ENCODE peak calls at places on chromosomes 2 and 18, in six cellular contexts. T, X, I, J, R and E are unnamed samples.

GRCh38 chr18:70301667-70302066 is 12.8 kb downstream of the SOCS6 start:
- DNase-seq in X (no peak), T (no peak), J (no peak), R (no peak), I (no peak), E (no peak)

GRCh38 chr2:1170711-1171110 is 220.1 kb downstream of the SNTG2 start:
- DNase-seq in I (no peak), X (no peak), R (no peak), T (no peak), J (no peak), E (no peak)

GRCh38 chr2:45890819-45891218 is 239.3 kb downstream of the PRKCE start:
- DNase-seq in X (peak; percentile 23), R (no peak), J (no peak), I (no peak), T (no peak), E (no peak)

GRCh38 chr18:47345291-47345690 is 93.8 kb upstream of the SKOR2 start:
- DNase-seq in I (no peak), X (no peak), J (no peak), R (no peak), T (no peak), E (no peak)

GRCh38 chr2:17301437-17301836 is 216.8 kb downstream of the RAD51AP2 start:
- DNase-seq in J (no peak), R (no peak), T (no peak), I (no peak), X (no peak), E (no peak)

GRCh38 chr2:64330281-64330680 is 123.7 kb upstream of the LGALSL start:
- DNase-seq in J (no peak), T (no peak), X (no peak), I (no peak), R (no peak), E (no peak)

GRCh38 chr2:217846321-217846743 is 156.5 kb downstream of the TNS1 start:
- DNase-seq in T (no peak), X (no peak), J (no peak), I (no peak), R (no peak), E (no peak)

GRCh38 chr2:85427300-85427699 is 8.8 kb downstream of the SH2D6 start:
- DNase-seq in T (no peak), X (no peak), I (no peak), R (no peak), J (no peak), E (no peak)

GRCh38 chr2:217329023-217329431 is 469.2 kb upstream of the TNP1 start:
- DNase-seq in X (no peak), T (no peak), J (no peak), I (no peak), R (no peak), E (no peak)